ENCODE peak calls at places on chromosomes 6 and 20, in four cellular contexts. K, H, F and B are unnamed samples.

GRCh38 chr6:142845624-142846458 is 99.1 kb downstream of the HIVEP2 start:
- DNase-seq in F (no peak), H (peak; percentile 62), K (peak; percentile 48), B (peak; percentile 31)

GRCh38 chr6:119587537-119587936 is 238.0 kb upstream of the MAN1A1 start:
- DNase-seq in K (no peak), F (no peak), H (no peak), B (no peak)

GRCh38 chr6:31943742-31944141 is 2.2 kb upstream of the CFB start:
- DNase-seq in H (no peak), F (no peak), K (no peak), B (no peak)

GRCh38 chr20:53116733-53117132 is 144.6 kb downstream of the TSHZ2 start:
- DNase-seq in H (no peak), F (no peak), K (no peak), B (no peak)

GRCh38 chr20:4956200-4956810 is 45.0 kb downstream of the SLC23A2 start:
- DNase-seq in F (no peak), K (peak; percentile 79), H (no peak), B (peak; percentile 20)

GRCh38 chr20:51434556-51435256 is 107.8 kb downstream of the NFATC2 start:
- DNase-seq in K (no peak), H (no peak), F (no peak), B (no peak)

GRCh38 chr20:4227085-4227821 is 211.9 kb upstream of the RNF24 start:
- DNase-seq in K (peak; percentile 79), F (no peak), H (no peak), B (peak; percentile 54)

GRCh38 chr20:48921883-48922867 is 664 bp downstream of the ARFGEF2 start:
- DNase-seq in K (peak; percentile 77), H (peak; percentile 8), F (no peak), B (peak; percentile 48)

GRCh38 chr6:104887350-104887749 is 27.6 kb upstream of the HACE1 start:
- DNase-seq in F (no peak), K (no peak), H (no peak), B (no peak)

GRCh38 chr6:90983462-90983861 is 396.6 kb upstream of the MAP3K7 start:
- DNase-seq in K (no peak), H (no peak), F (no peak), B (no peak)

GRCh38 chr6:15336905-15337583 is 91.2 kb downstream of the JARID2 start:
- DNase-seq in F (no peak), H (no peak), K (peak; percentile 63), B (peak; percentile 87)

GRCh38 chr6:142902636-142903053 is 42.3 kb downstream of the HIVEP2 start:
- DNase-seq in H (peak; percentile 69), K (no peak), F (peak; percentile 58), B (no peak)

GRCh38 chr20:35368616-35369423 is 43.0 kb downstream of the UQCC1 start:
- DNase-seq in K (no peak), H (no peak), F (no peak), B (peak; percentile 62)

GRCh38 chr6:95093154-95093553 is 484.2 kb upstream of the MANEA start:
- DNase-seq in K (no peak), H (no peak), F (no peak), B (no peak)

GRCh38 chr6:160378218-160378617 is 30.0 kb downstream of the SLC22A3 start:
- DNase-seq in K (no peak), H (no peak), F (no peak), B (no peak)

GRCh38 chr6:157405986-157406385 is 25.0 kb downstream of the ZDHHC14 start:
- DNase-seq in K (no peak), H (no peak), F (no peak), B (no peak)

GRCh38 chr20:36754656-36755222 is 8.8 kb upstream of the NDRG3 start:
- DNase-seq in F (no peak), K (peak; percentile 64), H (peak; percentile 30), B (peak; percentile 80)

GRCh38 chr6:34178361-34179105 is 32.6 kb upstream of the GRM4 start:
- DNase-seq in F (no peak), H (no peak), K (no peak), B (no peak)

GRCh38 chr6:107870379-107870778 is 46.3 kb upstream of the SCML4 start:
- DNase-seq in H (no peak), F (no peak), K (no peak), B (no peak)

GRCh38 chr6:117317261-117317660 is 51.9 kb downstream of the VGLL2 start:
- DNase-seq in H (no peak), F (no peak), K (no peak), B (no peak)

GRCh38 chr6:148747493-148748160 is 797 bp downstream of the UST start:
- DNase-seq in K (peak; percentile 64), F (peak; percentile 19), H (peak; percentile 61), B (peak; percentile 59)

GRCh38 chr6:150267686-150268561 is 100.9 kb upstream of the IYD start:
- DNase-seq in F (no peak), K (peak; percentile 64), H (no peak), B (peak; percentile 77)

GRCh38 chr6:97437087-97437486 is 154.1 kb upstream of the MMS22L start:
- DNase-seq in H (no peak), K (peak; percentile 49), F (no peak), B (no peak)

GRCh38 chr6:46078294-46078693 is 51.5 kb upstream of the ENPP4 start:
- DNase-seq in F (no peak), K (no peak), H (no peak), B (no peak)

GRCh38 chr20:60365063-60365640 is 406.9 kb downstream of the CDH26 start:
- DNase-seq in K (no peak), H (no peak), F (no peak), B (no peak)

GRCh38 chr20:57319584-57319983 is 10.0 kb upstream of the SPO11 start:
- DNase-seq in K (no peak), F (no peak), H (no peak), B (no peak)

GRCh38 chr6:131744888-131745287 is 34.1 kb upstream of the CTAGE9 start:
- DNase-seq in H (no peak), K (no peak), F (no peak), B (no peak)

GRCh38 chr6:32852018-32852843 is 1.3 kb downstream of the TAP1 start:
- DNase-seq in K (no peak), F (no peak), H (no peak), B (no peak)

GRCh38 chr6:16758163-16758975 is 2.9 kb downstream of the ATXN1 start:
- DNase-seq in F (no peak), K (no peak), H (peak; percentile 15), B (peak; percentile 70)

GRCh38 chr20:45008521-45009049 is 42.3 kb downstream of the STK4 start:
- DNase-seq in F (no peak), H (no peak), K (no peak), B (no peak)

GRCh38 chr6:35197196-35197595 is 16.6 kb upstream of the SCUBE3 start:
- DNase-seq in K (no peak), F (no peak), H (no peak), B (no peak)

GRCh38 chr20:63589261-63590217 is 15.5 kb upstream of the HELZ2 start:
- DNase-seq in K (peak; percentile 57), H (no peak), F (no peak), B (no peak)

GRCh38 chr6:116059713-116060571 is 749 bp downstream of the FRK start:
- DNase-seq in F (no peak), K (no peak), H (no peak), B (no peak)

GRCh38 chr6:132830236-132830799 is 15.9 kb downstream of the RPS12 start:
- DNase-seq in K (peak; percentile 75), F (no peak), H (no peak), B (peak; percentile 47)

GRCh38 chr6:16292942-16293341 is 54.6 kb downstream of the GMPR start:
- DNase-seq in F (no peak), H (no peak), K (peak; percentile 8), B (no peak)

GRCh38 chr6:156943167-156943566 is 166.0 kb downstream of the ARID1B start:
- DNase-seq in H (no peak), K (no peak), F (no peak), B (no peak)

GRCh38 chr6:89566930-89567634 is 71.5 kb downstream of the LYRM2 start:
- DNase-seq in K (no peak), H (no peak), F (no peak), B (peak; percentile 9)

GRCh38 chr6:139979021-139979721 is 604.7 kb upstream of the CITED2 start:
- DNase-seq in H (no peak), K (peak; percentile 14), F (no peak), B (no peak)

GRCh38 chr6:50925981-50926380 is 107.3 kb downstream of the TFAP2B start:
- DNase-seq in H (no peak), K (no peak), F (no peak), B (no peak)